ENCODE peak calls at places on chromosomes 2 and 18, in five cellular contexts. X is activated T-cell treated with anti-CD3 and anti-CD28 coated beads, Interleukin-2, amount 50 U/mL, for 4 hours; A is WTC11; Y is sciatic nerve; C is stimulated activated CD8-positive, alpha-beta memory T cell treated with anti-CD3 and anti-CD28 coated beads, Interleukin-4, amount 100 ng/mL, for 1 hour. V is an unnamed sample.
A peak's percentile ranks its signal among the peaks of the same experiment; 100 is the strongest.

GRCh38 chr2:141519906-141520305 is 610.9 kb downstream of the LRP1B start:
- DNase-seq in X (no peak), A (no peak), Y (no peak), C (no peak), V (no peak)

GRCh38 chr2:240469747-240470146 is 34.3 kb downstream of the GPC1 start:
- DNase-seq in X (peak; percentile 2), A (no peak), Y (no peak), C (no peak), V (peak; percentile 4)

GRCh38 chr2:207333599-207334308 is 168.0 kb upstream of the KLF7 start:
- DNase-seq in X (no peak), A (no peak), Y (no peak), C (no peak), V (no peak)

GRCh38 chr18:5103286-5103685 is 93.8 kb downstream of the AKAIN1 start:
- DNase-seq in X (no peak), A (no peak), Y (no peak), C (no peak), V (no peak)

GRCh38 chr18:6210349-6211173 is 204.2 kb downstream of the L3MBTL4 start:
- DNase-seq in X (no peak), A (no peak), Y (no peak), C (no peak), V (no peak)

GRCh38 chr2:71743995-71744675 is 290.8 kb downstream of the DYSF start:
- DNase-seq in X (no peak), A (no peak), Y (no peak), C (no peak), V (no peak)

GRCh38 chr2:15674637-15675455 is 83.2 kb downstream of the DDX1 start:
- DNase-seq in X (no peak), A (no peak), Y (no peak), C (no peak), V (no peak)

GRCh38 chr18:54260376-54261072 is 8.8 kb upstream of the POLI start:
- DNase-seq in X (no peak), A (no peak), Y (no peak), C (no peak), V (no peak)

GRCh38 chr2:26011990-26012856 is 21.7 kb upstream of the RAB10 start:
- DNase-seq in X (no peak), A (no peak), Y (no peak), C (no peak), V (peak; percentile 63)

GRCh38 chr2:98910349-98911125 is 25.5 kb downstream of the CRACDL start:
- DNase-seq in X (no peak), A (no peak), Y (no peak), C (no peak), V (no peak)

GRCh38 chr2:208096080-208096479 is 28.2 kb downstream of the CRYGD start:
- DNase-seq in X (no peak), A (no peak), Y (no peak), C (no peak), V (no peak)

GRCh38 chr2:149926149-149926548 is 338.6 kb upstream of the MMADHC start:
- DNase-seq in X (no peak), A (no peak), Y (no peak), C (no peak), V (no peak)

GRCh38 chr2:197615033-197615652 is 60.2 kb downstream of the RFTN2 start:
- DNase-seq in X (no peak), A (no peak), Y (no peak), C (no peak), V (peak; percentile 52)

GRCh38 chr18:21117385-21118135 is 5.9 kb upstream of the ROCK1 start:
- DNase-seq in X (no peak), A (no peak), Y (no peak), C (no peak), V (no peak)

GRCh38 chr2:118535171-118535817 is 312.2 kb downstream of the EN1 start:
- DNase-seq in X (no peak), A (no peak), Y (no peak), C (no peak), V (no peak)

GRCh38 chr18:33034941-33035340 is 262.1 kb upstream of the KLHL14 start:
- DNase-seq in X (no peak), A (no peak), Y (no peak), C (no peak), V (no peak)

GRCh38 chr2:20471902-20472559 is 25.2 kb downstream of the RHOB start:
- DNase-seq in X (no peak), A (no peak), Y (no peak), C (no peak), V (no peak)

GRCh38 chr2:56583796-56584313 is 400.1 kb downstream of the CCDC85A start:
- DNase-seq in X (no peak), A (no peak), Y (no peak), C (no peak), V (no peak)

GRCh38 chr18:49744395-49744987 is 68.8 kb downstream of the ACAA2 start:
- DNase-seq in X (no peak), A (no peak), Y (no peak), C (no peak), V (no peak)

GRCh38 chr2:40658917-40659316 is 207.0 kb upstream of the SLC8A1 start:
- DNase-seq in X (no peak), A (peak; percentile 31), Y (no peak), C (no peak), V (no peak)

GRCh38 chr2:187566712-187567111 is 12.5 kb upstream of the TFPI start:
- DNase-seq in X (no peak), A (no peak), Y (no peak), C (no peak), V (no peak)

GRCh38 chr2:161208527-161209139 is 48.4 kb downstream of the TANK start:
- DNase-seq in X (no peak), A (no peak), Y (no peak), C (no peak), V (no peak)

GRCh38 chr2:127092951-127093516 is 13.9 kb downstream of the BIN1 start:
- DNase-seq in X (no peak), A (no peak), Y (no peak), C (no peak), V (no peak)

GRCh38 chr2:33420726-33421125 is 55.7 kb upstream of the RASGRP3 start:
- DNase-seq in X (no peak), A (no peak), Y (no peak), C (no peak), V (no peak)

GRCh38 chr18:79965119-79965902 is 868 bp downstream of the HSBP1L1 start:
- DNase-seq in X (no peak), A (no peak), Y (peak; percentile 66), C (no peak), V (peak; percentile 80)

GRCh38 chr18:9237982-9238381 is 96.6 kb upstream of the TWSG1 start:
- DNase-seq in X (no peak), A (no peak), Y (no peak), C (no peak), V (no peak)

GRCh38 chr2:84894758-84895520 is 10.5 kb upstream of the TMSB10 start:
- DNase-seq in X (no peak), A (no peak), Y (no peak), C (no peak), V (no peak)

GRCh38 chr2:210162466-210163124 is 8.6 kb downstream of the KANSL1L start:
- DNase-seq in X (no peak), A (no peak), Y (no peak), C (no peak), V (no peak)

GRCh38 chr18:56065101-56065500 is 477.1 kb upstream of the TCF4 start:
- DNase-seq in X (no peak), A (no peak), Y (no peak), C (no peak), V (no peak)

GRCh38 chr2:209613941-209614340 is 157.7 kb upstream of the UNC80 start:
- DNase-seq in X (no peak), A (no peak), Y (no peak), C (no peak), V (no peak)

GRCh38 chr2:22907330-22907729 is 477.6 kb upstream of the KLHL29 start:
- DNase-seq in X (no peak), A (no peak), Y (no peak), C (no peak), V (peak; percentile 12)

GRCh38 chr2:128552141-128552805 is 233.6 kb upstream of the HS6ST1 start:
- DNase-seq in X (no peak), A (no peak), Y (peak; percentile 45), C (no peak), V (no peak)

GRCh38 chr18:58645398-58645797 is 16.5 kb upstream of the ALPK2 start:
- DNase-seq in X (no peak), A (no peak), Y (no peak), C (no peak), V (no peak)

GRCh38 chr2:206230060-206230890 is 44.2 kb upstream of the ZDBF2 start:
- DNase-seq in X (no peak), A (peak; percentile 35), Y (no peak), C (no peak), V (no peak)

GRCh38 chr18:8948471-8949149 is 153.9 kb upstream of the NDUFV2 start:
- DNase-seq in X (no peak), A (no peak), Y (no peak), C (no peak), V (no peak)

GRCh38 chr2:86011449-86011941 is 94.2 kb downstream of the POLR1A start:
- DNase-seq in X (no peak), A (no peak), Y (peak; percentile 46), C (no peak), V (peak; percentile 60)

GRCh38 chr18:70195852-70196434 is 9.5 kb downstream of the RTTN start:
- DNase-seq in X (no peak), A (peak; percentile 10), Y (no peak), C (no peak), V (peak; percentile 9)

GRCh38 chr2:11556101-11556806 is 22.4 kb downstream of the GREB1 start:
- DNase-seq in X (no peak), A (no peak), Y (no peak), C (no peak), V (no peak)

GRCh38 chr2:32464441-32464840 is 107.6 kb downstream of the BIRC6 start:
- DNase-seq in X (no peak), A (no peak), Y (no peak), C (no peak), V (no peak)

GRCh38 chr18:14949800-14950415 is 201.9 kb downstream of the ANKRD30B start:
- DNase-seq in X (no peak), A (no peak), Y (no peak), C (no peak), V (no peak)